ENCODE peak calls at places on chromosomes 5 and 9, in five cellular contexts. N is HFF-Myc, V is EH, W is AG08396, D is anterior cingulate cortex. C is an unnamed sample.

GRCh38 chr5:154198611-154199230 is 8.2 kb downstream of the GALNT10 start:
- DNase-seq in N (no peak), V (peak), W (peak), D (no peak), C (peak)

GRCh38 chr9:119368179-119368578 is 1.1 kb downstream of the BRINP1 start:
- DNase-seq in N (no peak), V (no peak), W (no peak), D (peak), C (no peak)

GRCh38 chr5:142322747-142323479 is 1.9 kb downstream of the SPRY4 start:
- DNase-seq in N (no peak), V (peak), W (no peak), D (no peak), C (peak)

GRCh38 chr5:151164687-151165392 is 7.3 kb upstream of the ANXA6 start:
- DNase-seq in N (no peak), V (peak), W (peak), D (peak), C (peak)

GRCh38 chr9:15231788-15232635 is 75.0 kb downstream of the TTC39B start:
- DNase-seq in N (no peak), V (peak), W (peak), D (no peak), C (no peak)

GRCh38 chr9:20511680-20512079 is 110.6 kb downstream of the MLLT3 start:
- DNase-seq in N (no peak), V (no peak), W (no peak), D (no peak), C (no peak)

GRCh38 chr5:168477060-168477459 is 9.2 kb upstream of the RARS1 start:
- DNase-seq in N (no peak), V (peak), W (peak), D (no peak), C (no peak)

GRCh38 chr5:122313001-122313402 is 965 bp downstream of the SNCAIP start:
- DNase-seq in N (no peak), V (peak), W (peak), D (no peak), C (peak)

GRCh38 chr5:146158255-146158654 is 24.2 kb downstream of the LARS1 start:
- DNase-seq in N (no peak), V (no peak), W (no peak), D (no peak), C (no peak)

GRCh38 chr9:89975586-89975985 is 370.8 kb downstream of the GADD45G start:
- DNase-seq in N (no peak), V (no peak), W (no peak), D (no peak), C (no peak)